ENCODE peak calls at places on chromosome 7, in six cellular contexts. T is HCT116, F is fibroblast of the aortic adventitia, I is stomach, C is heart left ventricle, A is neural progenitor cell. K is an unnamed sample.
A peak's percentile ranks its signal among the peaks of the same experiment; 100 is the strongest.

GRCh38 chr7:116859323-116859722 is 3.1 kb upstream of the CAPZA2 start:
- DNase-seq in T (no peak), F (peak; percentile 77), I (no peak), C (no peak), A (no peak), K (peak; percentile 87)

GRCh38 chr7:30750574-30751256 is 1.2 kb upstream of the INMT start:
- DNase-seq in T (no peak), F (peak; percentile 98), I (no peak), C (peak; percentile 82), A (no peak), K (peak; percentile 82)

GRCh38 chr7:5766321-5766761 is 15.1 kb downstream of the RNF216 start:
- DNase-seq in T (no peak), F (peak; percentile 84), I (no peak), C (no peak), A (no peak), K (peak; percentile 80)

GRCh38 chr7:28389504-28390385 is 22.6 kb upstream of the CREB5 start:
- DNase-seq in T (peak; percentile 49), F (peak; percentile 86), I (no peak), C (no peak), A (peak; percentile 82), K (peak; percentile 79)

GRCh38 chr7:151671514-151671913 is 151.8 kb upstream of the RHEB start:
- DNase-seq in T (no peak), F (peak; percentile 63), I (no peak), C (no peak), A (no peak), K (no peak)

GRCh38 chr7:30927559-30927958 is 15.9 kb downstream of the AQP1 start:
- DNase-seq in T (no peak), F (no peak), I (no peak), C (no peak), A (no peak), K (no peak)

GRCh38 chr7:120981888-120982615 is 6.5 kb upstream of the CPED1 start:
- DNase-seq in T (no peak), F (peak; percentile 68), I (no peak), C (no peak), A (no peak), K (peak; percentile 76)

GRCh38 chr7:78510580-78511188 is 712.1 kb downstream of the PHTF2 start:
- DNase-seq in T (peak; percentile 8), F (peak; percentile 63), I (peak; percentile 32), C (peak; percentile 7), A (peak; percentile 62), K (peak; percentile 65)

GRCh38 chr7:66640802-66641525 is 12.3 kb downstream of the KCTD7 start:
- DNase-seq in T (no peak), F (no peak), I (no peak), C (no peak), A (no peak), K (no peak)

GRCh38 chr7:81029523-81029922 is 110.7 kb upstream of the SEMA3C start:
- DNase-seq in T (no peak), F (no peak), I (no peak), C (no peak), A (no peak), K (no peak)

GRCh38 chr7:104982308-104982755 is 31.7 kb upstream of the KMT2E start:
- DNase-seq in T (no peak), F (peak; percentile 42), I (no peak), C (no peak), A (no peak), K (no peak)

GRCh38 chr7:54888067-54888735 is 129.2 kb upstream of the SEC61G start:
- DNase-seq in T (no peak), F (no peak), I (no peak), C (no peak), A (peak; percentile 35), K (no peak)

DNA sequence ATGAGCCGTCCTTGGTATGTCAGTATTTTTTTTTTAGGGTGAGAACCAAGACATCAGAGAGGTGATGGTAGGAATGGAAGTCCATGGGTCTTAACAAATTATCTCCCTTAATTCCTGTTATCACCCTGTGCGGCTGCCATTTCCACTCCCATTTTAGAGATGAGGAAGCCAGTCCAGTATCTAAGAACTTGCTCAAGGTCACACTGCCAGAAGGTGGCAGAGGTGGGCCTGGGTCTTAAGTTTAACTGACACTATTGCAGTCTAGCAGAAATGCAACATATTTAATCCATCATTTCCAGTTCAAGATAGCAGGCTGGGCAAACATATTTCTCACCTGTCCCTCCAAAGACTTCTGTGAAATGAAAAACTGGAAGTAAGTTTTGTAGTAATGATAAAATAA is 108.3 kb downstream of the GLI3 start:
- DNase-seq in T (no peak), F (no peak), I (no peak), C (no peak), A (peak; percentile 37), K (no peak)
- TF ChIP-seq CTCF in T (no peak), F (peak; percentile 11), I (no peak), C (no peak), A (peak; percentile 43), K (peak; percentile 13)

GRCh38 chr7:127927339-127927679 is 103.9 kb downstream of the LRRC4 start:
- DNase-seq in T (no peak), F (peak; percentile 80), I (peak; percentile 45), C (no peak), A (no peak), K (peak; percentile 77)

GRCh38 chr7:127930341-127931328 is 100.6 kb downstream of the LRRC4 start:
- DNase-seq in T (no peak), F (no peak), I (peak; percentile 34), C (no peak), A (no peak), K (no peak)

GRCh38 chr7:127928222-127928621 is 103.0 kb downstream of the LRRC4 start:
- DNase-seq in T (no peak), F (no peak), I (no peak), C (no peak), A (no peak), K (no peak)

GRCh38 chr7:127932496-127932895 is 98.7 kb downstream of the LRRC4 start:
- DNase-seq in T (no peak), F (no peak), I (no peak), C (no peak), A (no peak), K (no peak)

GRCh38 chr7:127928852-127929251 is 102.4 kb downstream of the LRRC4 start:
- DNase-seq in T (no peak), F (no peak), I (no peak), C (no peak), A (no peak), K (no peak)
- H3K4me3 ChIP-seq in T (no peak overlapping the region), F (no peak overlapping the region), I (no peak overlapping the region), C (no peak overlapping the region), A (no peak overlapping the region), K (no peak overlapping the region)

DNA sequence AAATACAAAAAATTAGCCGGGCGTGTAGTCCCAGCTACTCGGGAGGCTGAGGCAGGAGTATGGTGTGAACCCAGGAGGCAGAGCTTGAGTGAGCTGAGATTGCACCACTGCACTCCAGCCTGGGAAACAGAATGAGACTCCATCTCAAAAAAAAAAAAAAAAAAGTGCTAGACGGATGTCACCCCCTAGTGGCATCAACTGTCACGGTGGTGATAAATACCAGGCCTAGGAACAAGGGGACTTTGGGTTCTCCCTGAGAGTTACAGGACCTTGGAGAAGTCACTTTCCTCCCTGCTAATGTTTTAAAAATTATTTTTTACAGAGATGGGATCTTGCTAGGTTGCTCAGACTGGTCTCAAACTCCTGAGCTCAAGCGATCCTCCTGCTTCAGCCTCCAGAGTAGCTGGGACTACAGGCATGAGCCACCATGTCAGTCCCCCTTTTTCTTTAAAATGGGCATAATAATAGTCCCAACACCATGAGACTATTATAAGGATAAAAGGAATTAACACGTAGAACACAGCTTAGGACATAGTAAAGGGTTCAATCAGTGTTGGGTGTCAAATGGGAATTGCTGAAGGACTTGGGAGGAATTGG is 2.6 kb upstream of the TMEM130 start:
- DNase-seq in T (no peak), F (no peak), I (no peak), C (no peak), A (peak; percentile 67), K (peak; percentile 36)
- TF ChIP-seq CTCF in T (peak; percentile 54), F (peak; percentile 18), I (no peak), C (peak; percentile 21), A (peak; percentile 52), K (peak; percentile 24)

GRCh38 chr7:148622887-148623585 is 32.5 kb downstream of the C7orf33 start:
- DNase-seq in T (no peak), F (no peak), I (no peak), C (no peak), A (peak; percentile 40), K (no peak)
- H3K4me3 ChIP-seq in T (no peak overlapping the region), F (no peak overlapping the region), I (no peak overlapping the region), C (no peak overlapping the region), A (no peak overlapping the region), K (no peak overlapping the region)

DNA sequence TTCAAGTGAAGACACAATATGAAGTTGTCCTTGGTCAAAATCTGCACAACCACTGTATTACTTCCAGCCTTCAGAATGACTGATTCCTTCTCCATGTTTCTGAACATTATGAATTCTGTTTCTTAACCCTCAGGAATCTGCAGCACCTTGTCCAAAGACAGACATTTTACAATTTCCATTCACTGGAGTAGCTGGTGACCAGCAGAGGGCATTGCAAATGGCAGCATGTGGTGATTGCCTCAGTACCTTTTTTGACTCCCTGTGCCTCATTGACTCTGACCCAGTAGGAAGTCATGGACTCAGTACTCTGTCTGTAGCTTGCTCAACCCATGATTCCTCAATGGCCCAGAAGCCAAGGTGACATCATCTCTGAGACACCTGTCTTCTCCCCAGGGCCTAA is 879 bp upstream of the VPS41 start:
- DNase-seq in T (no peak), F (no peak), I (no peak), C (no peak), A (no peak), K (no peak)
- TF ChIP-seq CTCF in T (peak; percentile 38), F (no peak), I (no peak), C (no peak), A (peak; percentile 37), K (no peak)

K was measured in cardiac fibroblast.